ENCODE peak calls at places on chromosomes 3 and 15, in four cellular contexts. J, X, S and R are unnamed samples.
A peak's percentile ranks its signal among the peaks of the same experiment; 100 is the strongest.

GRCh38 chr3:115655761-115656282 is 32.5 kb downstream of the GAP43 start:
- DNase-seq in J (no peak), X (no peak), S (no peak), R (no peak)

GRCh38 chr15:53246996-53247395 is 456.9 kb upstream of the ONECUT1 start:
- DNase-seq in J (no peak), X (no peak), S (no peak), R (no peak)

GRCh38 chr3:143139786-143140185 is 20.2 kb downstream of the CHST2 start:
- DNase-seq in J (no peak), X (no peak), S (no peak), R (no peak)

GRCh38 chr3:186142556-186142955 is 33.7 kb upstream of the ETV5 start:
- DNase-seq in J (no peak), X (no peak), S (no peak), R (no peak)

GRCh38 chr15:25568751-25569150 is 129.9 kb upstream of the UBE3A start:
- DNase-seq in J (peak; percentile 73), X (no peak), S (peak; percentile 25), R (no peak)

GRCh38 chr3:54034971-54035370 is 87.4 kb upstream of the CACNA2D3 start:
- DNase-seq in J (no peak), X (no peak), S (no peak), R (no peak)

GRCh38 chr3:16884748-16885587 is at the start of gene PLCL2:
- DNase-seq in J (peak; percentile 74), X (peak; percentile 67), S (no peak), R (peak; percentile 85)

GRCh38 chr3:113423699-113424098 is 17.6 kb downstream of the CFAP44 start:
- DNase-seq in J (no peak), X (no peak), S (no peak), R (no peak)

GRCh38 chr3:14532691-14533456 is 7.3 kb downstream of the GRIP2 start:
- DNase-seq in J (no peak), X (no peak), S (no peak), R (peak; percentile 73)

GRCh38 chr15:22949074-22949547 is 31.1 kb downstream of the CYFIP1 start:
- DNase-seq in J (peak; percentile 81), X (no peak), S (no peak), R (peak; percentile 82)

GRCh38 chr3:112303811-112304325 is 9.9 kb upstream of the SLC9C1 start:
- DNase-seq in J (no peak), X (no peak), S (no peak), R (no peak)

DNA sequence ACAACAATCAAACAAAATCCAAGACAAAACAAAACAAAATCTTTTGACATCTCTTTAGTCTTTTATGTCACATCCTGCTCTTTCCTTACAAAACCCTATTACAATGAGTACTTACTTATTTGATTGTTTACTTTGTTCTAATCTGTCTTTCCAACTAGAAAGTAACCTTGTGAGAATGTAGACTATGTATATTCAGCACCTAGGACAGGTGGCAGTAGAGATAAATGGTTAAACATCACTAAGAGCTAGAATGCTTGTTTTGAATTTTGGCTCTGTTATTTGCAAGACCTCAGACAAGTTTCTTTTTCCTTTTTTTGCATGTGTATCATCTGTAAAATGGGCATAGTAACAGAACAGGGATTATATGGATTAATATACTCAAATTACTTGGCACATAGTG is 33.1 kb upstream of the NAALADL2 start:
- DNase-seq in J (no peak), X (no peak), S (no peak), R (no peak)
- TF ChIP-seq CTCF in J (no peak), X (no peak), S (no peak), R (no peak)

GRCh38 chr15:46654993-46655392 is 1020.2 kb downstream of the SQOR start:
- DNase-seq in J (no peak), X (no peak), S (no peak), R (no peak)
- H3K9me3 ChIP-seq in J (no peaks in the 10 kb centered on the region), X (no peaks in the 10 kb centered on the region), S (no peaks in the 10 kb centered on the region), R (no peaks in the 10 kb centered on the region)

GRCh38 chr3:194713299-194714121 is 27.8 kb downstream of the FAM43A start:
- DNase-seq in J (no peak), X (no peak), S (no peak), R (no peak)
- H3K27ac ChIP-seq in J (no peak overlapping the region), X (no peak overlapping the region), S (no peak overlapping the region), R (no peak overlapping the region)

DNA sequence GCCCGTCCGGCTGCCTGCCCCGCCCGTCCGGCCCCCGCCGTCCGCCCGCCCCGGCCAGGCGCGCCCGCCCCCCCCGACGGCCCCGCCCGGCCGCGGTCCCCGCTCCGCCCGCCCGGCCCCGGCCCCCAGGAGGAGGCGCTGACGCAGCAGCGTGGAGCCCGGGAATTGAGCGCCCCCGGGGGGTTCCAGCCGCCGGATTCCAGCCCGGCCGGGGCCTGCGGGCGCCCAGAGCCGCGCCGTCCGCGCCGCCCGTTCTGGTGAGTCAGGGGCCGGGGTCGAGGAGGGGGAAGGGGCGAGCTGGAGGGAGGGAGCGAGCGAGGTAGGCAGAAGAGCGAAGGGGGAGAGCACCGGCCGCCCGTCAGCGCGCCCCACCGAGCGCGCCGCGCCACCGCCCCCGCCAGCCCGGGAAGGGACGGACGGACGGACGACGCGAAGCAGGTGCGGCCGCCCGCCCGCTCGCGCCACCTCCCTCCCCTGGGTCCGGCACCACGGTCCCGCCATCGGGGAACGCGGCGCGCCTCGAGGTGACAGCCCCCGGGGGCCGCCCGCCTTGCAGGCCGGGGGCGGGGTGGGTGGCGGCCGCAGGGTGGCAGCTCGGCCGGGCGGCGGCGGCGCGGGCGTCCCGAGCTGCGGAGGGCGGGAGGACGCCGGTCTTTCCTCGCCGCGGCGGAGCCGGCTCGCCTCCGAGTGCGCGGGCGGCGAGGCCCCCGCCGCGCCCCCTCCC is 421 bp downstream of the BAHD1 start:
- DNase-seq in J (no peak), X (no peak), S (no peak), R (peak; percentile 86)
- TF ChIP-seq CTCF in J (no peak), X (peak; percentile 5), S (no peak), R (no peak)

GRCh38 chr15:29162411-29162810 is 107.2 kb downstream of the NSMCE3 start:
- DNase-seq in J (no peak), X (no peak), S (no peak), R (no peak)

GRCh38 chr15:29156521-29156920 is 113.1 kb downstream of the NSMCE3 start:
- DNase-seq in J (no peak), X (no peak), S (no peak), R (no peak)

GRCh38 chr15:29159771-29160455 is 109.7 kb downstream of the NSMCE3 start:
- DNase-seq in J (no peak), X (no peak), S (no peak), R (no peak)
- H3K9me3 ChIP-seq in J (no peaks in the 10 kb centered on the region), X (no peaks in the 10 kb centered on the region), S (peaks cover 6% of the 10 kb centered on the region), R (no peaks in the 10 kb centered on the region)

GRCh38 chr3:98326036-98326435 is 27.6 kb upstream of the OR5K4 start:
- DNase-seq in J (no peak), X (no peak), S (no peak), R (no peak)
- H3K27ac ChIP-seq in J (no peak overlapping the region), X (no peak overlapping the region), S (no peak overlapping the region), R (no peak overlapping the region)